ENCODE peak calls at places on chromosomes 4 and X, in four cellular contexts. T, L, I and P are unnamed samples.
A peak's percentile ranks its signal among the peaks of the same experiment; 100 is the strongest.

GRCh38 chr4:109147135-109147534 is 155.3 kb downstream of the COL25A1 start:
- DNase-seq in I (no peak), L (no peak), T (no peak), P (no peak)

GRCh38 chrX:150692296-150692695 is 900 bp upstream of the MTMR1 start:
- DNase-seq in I (no peak), T (no peak), L (no peak), P (no peak)

GRCh38 chrX:4588893-4589292 is 875.4 kb upstream of the PRKX start:
- DNase-seq in I (no peak), T (peak; percentile 70), L (no peak), P (peak; percentile 13)

GRCh38 chrX:16664059-16664458 is 14.1 kb downstream of the S100G start:
- DNase-seq in I (no peak), L (no peak), T (peak; percentile 60), P (no peak)

GRCh38 chrX:19343085-19343461 is 654 bp upstream of the PDHA1 start:
- DNase-seq in L (no peak), T (no peak), I (no peak), P (no peak)

GRCh38 chrX:64894454-64895038 is 81.7 kb downstream of the ZC4H2 start:
- DNase-seq in T (peak; percentile 64), I (peak; percentile 44), L (peak; percentile 12), P (peak; percentile 8)

GRCh38 chrX:16869393-16870094 is 618 bp downstream of the RBBP7 start:
- DNase-seq in L (no peak), T (peak; percentile 50), I (peak; percentile 89), P (peak; percentile 9)

GRCh38 chr4:76801621-76802545 is 96.1 kb downstream of the SOWAHB start:
- DNase-seq in I (peak; percentile 43), T (no peak), L (no peak), P (no peak)

GRCh38 chr4:118935819-118936218 is 47.2 kb downstream of the SYNPO2 start:
- DNase-seq in T (no peak), L (no peak), I (no peak), P (no peak)

GRCh38 chr4:40769266-40769665 is 19.5 kb downstream of the NSUN7 start:
- DNase-seq in T (no peak), I (no peak), L (no peak), P (no peak)

GRCh38 chrX:15418041-15418706 is 34.0 kb upstream of the VEGFD start:
- DNase-seq in L (no peak), I (no peak), T (no peak), P (no peak)

GRCh38 chrX:12949927-12950656 is 24.8 kb upstream of the TMSB4X start:
- DNase-seq in T (no peak), L (no peak), I (peak; percentile 72), P (peak; percentile 93)

GRCh38 chr4:13881880-13882279 is 254.4 kb upstream of the BOD1L1 start:
- DNase-seq in T (no peak), L (no peak), I (no peak), P (no peak)

GRCh38 chrX:12979011-12979629 is 4.2 kb downstream of the TMSB4X start:
- DNase-seq in L (no peak), I (no peak), T (no peak), P (no peak)

GRCh38 chrX:1480082-1480785 is 27.5 kb upstream of the ASMTL start:
- DNase-seq in L (no peak), T (peak; percentile 18), I (no peak), P (no peak)

GRCh38 chr4:10589808-10590207 is 94.8 kb downstream of the CLNK start:
- DNase-seq in T (no peak), L (no peak), I (peak; percentile 29), P (no peak)

GRCh38 chrX:154409222-154409871 is at the start of gene DNASE1L1:
- DNase-seq in I (peak; percentile 90), T (peak; percentile 91), L (no peak), P (peak; percentile 55)

GRCh38 chr4:168309781-168310180 is 8.8 kb downstream of the DDX60 start:
- DNase-seq in L (no peak), T (no peak), I (no peak), P (no peak)

GRCh38 chr4:97587912-97588311 is 555.4 kb downstream of the STPG2 start:
- DNase-seq in T (peak; percentile 85), L (peak; percentile 7), I (no peak), P (peak; percentile 76)

GRCh38 chrX:19751068-19751467 is 136.3 kb downstream of the SH3KBP1 start:
- DNase-seq in I (no peak), T (peak; percentile 1), L (no peak), P (no peak)

GRCh38 chr4:118765399-118765798 is 70.5 kb downstream of the SEC24D start:
- DNase-seq in I (peak; percentile 63), T (peak; percentile 82), L (peak; percentile 54), P (peak; percentile 84)

GRCh38 chr4:36841583-36842326 is 402.8 kb upstream of the NWD2 start:
- DNase-seq in I (no peak), T (peak; percentile 2), L (no peak), P (no peak)

GRCh38 chr4:46934731-46935130 is 25.7 kb upstream of the COX7B2 start:
- DNase-seq in L (no peak), I (no peak), T (no peak), P (no peak)

GRCh38 chr4:38132140-38132673 is 172.0 kb downstream of the PTTG2 start:
- DNase-seq in T (no peak), L (no peak), I (peak; percentile 83), P (peak; percentile 99)

GRCh38 chrX:101078716-101079115 is at the start of gene TMEM35A:
- DNase-seq in T (no peak), I (peak; percentile 26), L (no peak), P (no peak)

GRCh38 chr4:136424052-136424451 is 1108.2 kb downstream of the PCDH18 start:
- DNase-seq in T (no peak), L (no peak), I (no peak), P (no peak)

GRCh38 chr4:22338806-22339205 is 177.1 kb downstream of the ADGRA3 start:
- DNase-seq in L (no peak), I (no peak), T (no peak), P (no peak)

GRCh38 chrX:74422576-74423288 is 1.4 kb downstream of the SLC16A2 start:
- DNase-seq in I (peak; percentile 74), L (no peak), T (no peak), P (peak; percentile 54)

GRCh38 chr4:140300271-140300970 is 73.0 kb upstream of the SCOC start:
- DNase-seq in I (peak; percentile 45), L (peak; percentile 74), T (peak; percentile 67), P (peak; percentile 89)
- H3K4me2 ChIP-seq in I (no peak overlapping the region), L (peak overlapping the region; percentile 54), T (peak overlapping the region; percentile 6), P (no peak overlapping the region)

GRCh38 chr4:185257694-185258093 is 48.3 kb downstream of the SNX25 start:
- DNase-seq in L (no peak), T (no peak), I (no peak), P (no peak)

GRCh38 chr4:185257086-185257485 is 47.7 kb downstream of the SNX25 start:
- DNase-seq in L (no peak), I (no peak), T (no peak), P (no peak)

GRCh38 chr4:185256444-185256843 is 47.0 kb downstream of the SNX25 start:
- DNase-seq in T (peak; percentile 68), I (no peak), L (peak; percentile 12), P (peak; percentile 65)

GRCh38 chr4:185255868-185256267 is 46.5 kb downstream of the SNX25 start:
- DNase-seq in L (no peak), I (no peak), T (no peak), P (no peak)

DNA sequence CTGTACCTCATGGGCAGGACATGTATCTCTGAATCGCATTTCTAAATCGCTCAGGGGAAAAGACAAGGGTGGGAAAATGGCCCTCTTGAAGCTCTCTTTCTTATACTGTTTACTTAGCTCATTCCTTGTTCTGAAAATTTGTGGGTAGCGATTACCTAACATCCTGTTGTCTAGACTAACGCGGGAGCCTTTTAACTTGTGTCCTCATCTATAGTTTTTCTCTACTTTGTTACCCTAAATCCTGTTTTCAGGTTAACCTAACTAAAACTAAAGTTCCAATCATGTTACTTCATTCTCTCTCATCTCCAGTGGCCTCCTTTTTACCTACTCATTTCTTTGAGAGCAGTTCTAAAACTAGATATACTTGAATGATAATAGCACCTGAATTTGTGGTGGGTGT is 45.0 kb downstream of the SNX25 start:
- DNase-seq in I (no peak), T (no peak), L (no peak), P (no peak)
- H3K4me2 ChIP-seq in I (no peak overlapping the region), T (no peak overlapping the region), L (no peak overlapping the region), P (no peak overlapping the region)

GRCh38 chr4:87910795-87911194 is 64.7 kb upstream of the SPP1 start:
- DNase-seq in T (no peak), L (no peak), I (no peak), P (no peak)
- H3K4me2 ChIP-seq in T (no peak overlapping the region), L (no peak overlapping the region), I (peak overlapping the region; percentile 43), P (no peak overlapping the region)

GRCh38 chr4:187565416-187565815 is 430.2 kb upstream of the ZFP42 start:
- DNase-seq in T (no peak), I (no peak), L (no peak), P (no peak)

DNA sequence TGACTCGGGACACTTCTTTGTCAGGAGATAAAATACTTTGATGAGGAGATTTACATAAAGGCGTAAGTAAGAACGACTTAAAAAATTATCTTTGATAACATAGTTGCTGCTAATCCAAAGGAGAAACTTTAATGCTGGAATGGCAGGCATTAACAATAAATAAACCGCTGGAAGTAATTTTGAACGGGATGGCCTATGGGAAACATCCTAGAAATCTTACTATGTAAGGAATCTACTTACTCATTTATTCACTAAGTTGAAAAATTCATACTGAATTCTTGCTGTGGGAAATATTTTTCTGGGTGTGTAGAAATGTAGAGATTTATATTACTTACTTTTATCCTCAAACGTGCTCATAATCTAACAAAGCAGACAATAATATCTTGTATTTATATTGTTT is 425.7 kb upstream of the ZFP42 start:
- DNase-seq in L (no peak), T (no peak), I (no peak), P (no peak)
- H3K4me2 ChIP-seq in L (no peak overlapping the region), T (no peak overlapping the region), I (no peak overlapping the region), P (no peak overlapping the region)

GRCh38 chr4:174255374-174255773 is 28.1 kb downstream of the FBXO8 start:
- DNase-seq in L (no peak), T (no peak), I (no peak), P (no peak)
- H3K4me2 ChIP-seq in L (no peak overlapping the region), T (no peak overlapping the region), I (no peak overlapping the region), P (no peak overlapping the region)

DNA sequence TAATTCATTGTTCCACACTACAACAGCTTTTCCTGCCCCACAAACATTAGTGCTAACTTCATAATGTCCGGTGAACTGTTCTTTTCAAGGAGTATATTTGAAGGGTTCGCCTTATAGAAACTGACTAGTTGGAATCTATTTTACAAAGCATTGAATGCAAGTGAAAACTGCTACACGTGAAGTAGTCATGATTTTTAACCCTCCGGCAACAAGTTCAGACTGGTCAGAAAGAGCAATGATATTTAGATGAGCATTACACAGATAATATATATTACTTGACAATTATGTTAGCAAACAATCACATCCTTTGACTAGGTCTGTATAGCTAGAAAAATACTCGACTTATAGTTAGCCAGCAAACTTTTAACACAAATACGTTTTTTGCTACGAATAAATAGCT is 1.7 kb upstream of the SLAIN2 start:
- DNase-seq in T (no peak), L (no peak), I (no peak), P (no peak)
- H3K4me2 ChIP-seq in T (peak overlapping the region; percentile 90), L (peak overlapping the region; percentile 91), I (peak overlapping the region; percentile 74), P (peak overlapping the region; percentile 81)

DNA sequence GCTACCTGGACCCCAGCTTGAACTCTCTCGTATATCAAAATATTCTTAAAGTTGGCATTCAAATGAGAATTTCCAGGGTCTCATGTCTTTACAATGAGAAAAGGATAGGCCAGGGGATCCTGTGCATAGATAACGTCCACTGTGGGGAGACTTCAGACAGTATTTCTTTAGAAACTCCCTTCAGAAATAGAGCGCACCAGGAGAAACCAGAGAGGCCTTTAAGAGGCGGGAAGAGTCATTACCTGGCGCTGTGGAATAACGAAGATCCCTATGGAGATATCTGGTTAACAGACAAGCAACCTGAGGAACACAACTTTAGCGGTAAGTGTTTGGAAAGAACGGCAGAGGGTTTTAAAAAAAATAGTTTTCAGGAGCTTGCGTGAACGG is 618 bp downstream of the RADX start:
- DNase-seq in L (no peak), T (peak; percentile 2), I (peak; percentile 13), P (peak; percentile 26)
- H3K4me2 ChIP-seq in L (peak overlapping the region; percentile 84), T (peak overlapping the region; percentile 85), I (peak overlapping the region; percentile 87), P (peak overlapping the region; percentile 68)